ENCODE peak calls at places on chromosome 22, in eight cellular contexts. I, L, D, T, Z, M, X and U are unnamed samples.

GRCh38 chr22:19940536-19941364 is 822 bp upstream of the COMT start:
- DNase-seq in Z (no peak), M (peak), L (no peak), I (no peak), X (no peak), D (no peak), T (no peak), U (no peak)

GRCh38 chr22:31122532-31123291 is at the start of gene INPP5J:
- DNase-seq in M (peak), Z (peak), D (no peak), L (peak), I (no peak), X (peak), T (peak), U (peak)

GRCh38 chr22:36110306-36110791 is 50.2 kb downstream of the APOL3 start:
- DNase-seq in X (no peak), L (no peak), I (no peak), M (no peak), Z (no peak), D (no peak), T (no peak), U (no peak)

GRCh38 chr22:48702573-48703264 is 1125.0 kb downstream of the BRD1 start:
- DNase-seq in M (peak), Z (no peak), L (no peak), D (no peak), X (no peak), T (no peak), I (no peak), U (no peak)

GRCh38 chr22:30869996-30870395 is 98.6 kb downstream of the MORC2 start:
- DNase-seq in X (no peak), D (no peak), T (no peak), Z (peak), I (no peak), L (no peak), M (peak), U (no peak)

GRCh38 chr22:17272511-17272991 is 53.3 kb upstream of the ADA2 start:
- DNase-seq in X (no peak), M (no peak), Z (no peak), L (peak), I (peak), D (no peak), T (peak), U (no peak)

GRCh38 chr22:32852346-32853251 is 51.1 kb downstream of the TIMP3 start:
- DNase-seq in D (no peak), T (peak), Z (no peak), X (no peak), I (no peak), M (no peak), L (peak), U (no peak)

GRCh38 chr22:23088199-23088604 is 17.9 kb downstream of the GNAZ start:
- DNase-seq in X (peak), M (no peak), T (no peak), Z (no peak), L (no peak), I (peak), D (peak), U (no peak)

GRCh38 chr22:46563381-46564083 is 26.1 kb upstream of the CELSR1 start:
- DNase-seq in D (peak), T (peak), M (peak), Z (peak), I (peak), L (peak), X (peak), U (peak)

GRCh38 chr22:48993655-48994054 is 834.0 kb downstream of the BRD1 start:
- DNase-seq in Z (no peak), T (no peak), L (no peak), X (no peak), M (peak), D (no peak), I (no peak), U (no peak)

GRCh38 chr22:40030757-40031092 is 36.0 kb downstream of the FAM83F start:
- DNase-seq in I (no peak), T (no peak), M (peak), D (peak), X (no peak), L (no peak), Z (peak), U (no peak)
- H3K27ac ChIP-seq in I (no peak), T (no peak), M (no peak), D (peak), X (no peak), L (no peak), Z (no peak), U (no peak)

GRCh38 chr22:37684803-37685615 is 1.1 kb upstream of the NOL12 start:
- DNase-seq in I (no peak), X (no peak), T (no peak), L (no peak), M (no peak), Z (peak), D (no peak), U (peak)
- H3K27ac ChIP-seq in I (no peak), X (no peak), T (no peak), L (no peak), M (no peak), Z (peak), D (no peak), U (peak)

GRCh38 chr22:25136953-25137576 is 62.6 kb upstream of the CRYBB3 start:
- DNase-seq in D (no peak), I (no peak), L (no peak), M (no peak), T (no peak), Z (no peak), X (no peak), U (no peak)

GRCh38 chr22:25131198-25131887 is 68.3 kb upstream of the CRYBB3 start:
- DNase-seq in X (no peak), L (no peak), Z (no peak), T (no peak), M (no peak), D (no peak), I (no peak), U (no peak)

GRCh38 chr22:25137577-25138525 is 61.8 kb upstream of the CRYBB3 start:
- DNase-seq in L (no peak), I (no peak), Z (no peak), M (no peak), D (no peak), X (no peak), T (no peak), U (no peak)

GRCh38 chr22:25134028-25134427 is 65.6 kb upstream of the CRYBB3 start:
- DNase-seq in Z (peak), X (no peak), T (no peak), M (no peak), I (no peak), D (no peak), L (no peak), U (peak)

DNA sequence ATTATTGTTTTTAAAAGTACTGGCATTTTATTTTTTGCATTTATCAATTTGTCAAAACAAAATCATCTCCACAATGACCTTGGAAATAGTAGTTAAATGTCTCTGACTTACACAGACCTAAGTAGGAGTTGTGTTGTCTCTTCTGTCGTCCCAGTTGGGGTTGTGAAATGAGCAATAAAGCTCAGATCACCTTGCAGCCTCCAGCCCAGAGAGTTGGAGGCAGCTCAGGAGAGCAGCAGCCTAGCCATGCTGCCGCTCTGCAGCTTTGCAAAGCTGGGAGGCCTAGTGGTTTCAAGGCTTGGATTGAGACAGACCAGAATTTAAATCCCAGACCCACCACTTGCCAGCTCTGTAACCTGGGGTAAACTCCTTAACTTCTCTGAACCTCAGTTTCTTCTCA is 65.2 kb upstream of the CRYBB3 start:
- DNase-seq in L (no peak), T (no peak), D (no peak), M (no peak), X (no peak), I (no peak), Z (no peak), U (no peak)
- H3K27ac ChIP-seq in L (peak), T (no peak), D (no peak), M (peak), X (no peak), I (no peak), Z (no peak), U (no peak)

GRCh38 chr22:28608546-28608945 is 71.1 kb downstream of the TTC28 start:
- DNase-seq in M (no peak), L (no peak), Z (no peak), T (peak), X (no peak), D (no peak), I (no peak), U (no peak)
- H3K27ac ChIP-seq in M (no peak), L (no peak), Z (no peak), T (peak), X (no peak), D (no peak), I (no peak), U (no peak)